ENCODE peak calls at places on chromosomes 3 and 15, in five cellular contexts. X, T, R, V and I are unnamed samples.
A peak's percentile ranks its signal among the peaks of the same experiment; 100 is the strongest.

GRCh38 chr3:123346726-123347125 is 102.2 kb downstream of the ADCY5 start:
- DNase-seq in X (peak; percentile 29), V (no peak), T (no peak), R (no peak), I (no peak)

GRCh38 chr3:188126931-188127330 is 27.0 kb upstream of the LPP start:
- DNase-seq in T (no peak), X (no peak), R (no peak), V (no peak), I (no peak)

GRCh38 chr3:168884353-168884903 is 779.1 kb downstream of the MECOM start:
- DNase-seq in X (no peak), V (peak; percentile 87), T (no peak), R (peak; percentile 22), I (peak; percentile 71)

GRCh38 chr3:29683306-29683993 is 402.6 kb downstream of the RBMS3 start:
- DNase-seq in X (no peak), T (no peak), V (peak; percentile 68), R (no peak), I (no peak)

GRCh38 chr3:127373701-127374625 is 86.1 kb upstream of the PRR20G start:
- DNase-seq in T (peak; percentile 8), R (peak; percentile 20), X (peak; percentile 51), V (no peak), I (no peak)

GRCh38 chr15:45326280-45326679 is 52.1 kb downstream of the GATM start:
- DNase-seq in T (no peak), V (no peak), X (no peak), R (no peak), I (no peak)

GRCh38 chr3:12759097-12759679 is at the start of gene TMEM40:
- DNase-seq in T (peak; percentile 80), V (no peak), R (no peak), X (no peak), I (peak; percentile 76)

GRCh38 chr15:88832791-88833190 is 29.6 kb downstream of the ACAN start:
- DNase-seq in R (no peak), X (no peak), T (no peak), V (no peak), I (no peak)

GRCh38 chr15:45499426-45499825 is 23.1 kb downstream of the SLC30A4 start:
- DNase-seq in X (no peak), R (no peak), V (no peak), T (no peak), I (no peak)

GRCh38 chr3:48467110-48467454 is 20.5 kb downstream of the ATRIP start:
- DNase-seq in R (no peak), X (no peak), T (no peak), V (no peak), I (no peak)

GRCh38 chr3:173753593-173753992 is 356.0 kb downstream of the NLGN1 start:
- DNase-seq in X (no peak), V (no peak), T (no peak), R (no peak), I (no peak)

GRCh38 chr3:64818196-64818595 is 130.4 kb upstream of the ADAMTS9 start:
- DNase-seq in R (no peak), T (no peak), V (no peak), X (no peak), I (no peak)

GRCh38 chr15:80242132-80242769 is 9.8 kb downstream of the CTXND1 start:
- DNase-seq in X (no peak), R (peak; percentile 12), V (peak; percentile 24), T (peak; percentile 28), I (no peak)

GRCh38 chr3:62911531-62911930 is 36.3 kb upstream of the CADPS start:
- DNase-seq in R (no peak), X (no peak), T (no peak), V (no peak), I (no peak)

GRCh38 chr3:125435231-125435630 is 60.1 kb upstream of the ZNF148 start:
- DNase-seq in T (no peak), X (no peak), R (no peak), V (no peak), I (no peak)

GRCh38 chr3:111070772-111071256 is 802 bp upstream of the NECTIN3 start:
- DNase-seq in V (no peak), T (no peak), R (no peak), X (no peak), I (no peak)

GRCh38 chr3:195263193-195263924 is 7.6 kb downstream of the XXYLT1 start:
- DNase-seq in X (no peak), R (no peak), V (peak; percentile 21), T (no peak), I (no peak)

GRCh38 chr3:52831500-52832301 is 1.2 kb upstream of the ITIH4 start:
- DNase-seq in V (peak; percentile 76), X (no peak), R (peak; percentile 34), T (peak; percentile 68), I (peak; percentile 32)

GRCh38 chr3:110518031-110518430 is 553.6 kb upstream of the NECTIN3 start:
- DNase-seq in T (no peak), V (no peak), R (no peak), X (no peak), I (no peak)

GRCh38 chr3:186687120-186687651 is 21.4 kb downstream of the HRG start:
- DNase-seq in T (no peak), X (no peak), V (no peak), R (no peak), I (no peak)

GRCh38 chr3:35789039-35789438 is 149.7 kb downstream of the ARPP21 start:
- DNase-seq in X (no peak), R (no peak), V (no peak), T (no peak), I (no peak)

GRCh38 chr3:135918600-135918999 is 46.9 kb upstream of the PPP2R3A start:
- DNase-seq in T (peak; percentile 24), V (peak; percentile 67), X (no peak), R (no peak), I (no peak)

GRCh38 chr3:37892917-37893595 is 31.4 kb downstream of the CTDSPL start:
- DNase-seq in X (no peak), V (peak; percentile 18), T (no peak), R (no peak), I (no peak)

GRCh38 chr3:186823391-186823790 is 17.1 kb upstream of the RFC4 start:
- DNase-seq in V (peak; percentile 44), R (no peak), X (no peak), T (no peak), I (no peak)

GRCh38 chr3:100104817-100105413 is 9.4 kb downstream of the FILIP1L start:
- DNase-seq in X (no peak), R (no peak), T (no peak), V (no peak), I (no peak)

GRCh38 chr3:129593230-129593594 is 13.3 kb downstream of the PLXND1 start:
- DNase-seq in V (no peak), X (no peak), T (no peak), R (no peak), I (no peak)

GRCh38 chr15:57923750-57924149 is 141.8 kb downstream of the ALDH1A2 start:
- DNase-seq in T (no peak), X (no peak), R (peak; percentile 38), V (no peak), I (peak; percentile 11)

GRCh38 chr15:60685346-60685937 is 206.5 kb upstream of the ICE2 start:
- DNase-seq in X (no peak), V (no peak), T (no peak), R (no peak), I (no peak)

GRCh38 chr15:42358141-42358540 is 1.2 kb upstream of the CAPN3 start:
- DNase-seq in V (no peak), T (no peak), X (no peak), R (no peak), I (no peak)

GRCh38 chr15:93333826-93334225 is 244.8 kb upstream of the RGMA start:
- DNase-seq in R (no peak), X (no peak), T (no peak), V (no peak), I (no peak)

GRCh38 chr3:184040010-184040409 is 8.5 kb downstream of the HTR3D start:
- DNase-seq in V (peak; percentile 47), T (peak; percentile 26), R (no peak), X (no peak), I (no peak)

GRCh38 chr3:156816794-156817741 is 9.1 kb upstream of the LEKR1 start:
- DNase-seq in V (peak; percentile 90), R (peak; percentile 91), T (peak; percentile 77), X (peak; percentile 93), I (peak; percentile 78)
- TF ChIP-seq POLR2A in V (peak; percentile 69), R (peak; percentile 79), T (peak; percentile 51), X (peak; percentile 70), I (no peak)

DNA sequence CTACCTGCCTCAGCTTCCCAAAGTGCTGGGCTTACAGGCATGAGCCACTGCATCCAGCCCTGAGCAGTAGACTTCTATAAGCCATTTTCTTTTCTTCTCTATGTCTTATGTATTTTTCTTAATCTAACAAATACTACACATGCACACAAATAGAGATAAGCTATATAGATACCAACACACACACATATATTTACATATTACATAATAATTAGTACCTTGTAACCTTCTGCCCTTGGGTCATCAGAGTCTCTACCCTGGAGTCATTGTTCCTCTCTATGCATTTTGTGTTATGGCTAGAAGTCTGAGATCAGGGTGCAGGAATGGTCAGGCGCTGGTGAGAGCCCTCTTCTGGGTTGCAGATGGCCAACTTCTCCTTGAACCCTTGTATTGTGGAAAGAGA is 154.0 kb upstream of the PTPRG start:
- DNase-seq in T (no peak), X (no peak), V (no peak), R (no peak), I (no peak)
- TF ChIP-seq CTCF in T (no peak), X (no peak), V (no peak), R (no peak), I (no peak)

GRCh38 chr15:64748251-64748650 is 27.1 kb downstream of the RBPMS2 start:
- DNase-seq in V (no peak), X (no peak), T (no peak), R (no peak), I (no peak)

GRCh38 chr15:64747578-64747977 is 27.8 kb downstream of the RBPMS2 start:
- DNase-seq in T (no peak), V (no peak), R (no peak), X (no peak), I (no peak)

GRCh38 chr15:64749167-64749566 is 26.2 kb downstream of the RBPMS2 start:
- DNase-seq in V (peak; percentile 86), R (peak; percentile 35), T (no peak), X (no peak), I (no peak)

GRCh38 chr15:64746356-64746755 is 29.0 kb downstream of the RBPMS2 start:
- DNase-seq in T (no peak), X (no peak), V (no peak), R (no peak), I (no peak)

GRCh38 chr15:64746921-64747320 is 28.5 kb downstream of the RBPMS2 start:
- DNase-seq in R (no peak), T (no peak), X (no peak), V (no peak), I (no peak)
- H3K4me3 ChIP-seq in R (no peak overlapping the region), T (no peak overlapping the region), X (no peak overlapping the region), V (no peak overlapping the region), I (no peak overlapping the region)

GRCh38 chr15:40964634-40965033 is 11.4 kb downstream of the CHAC1 start:
- DNase-seq in X (no peak), V (no peak), R (no peak), T (no peak), I (no peak)
- TF ChIP-seq POLR2A in X (no peak), V (no peak), R (no peak), T (no peak), I (no peak)